ENCODE peak calls at places on chromosome 2, in four cellular contexts. Z, I, W and H are unnamed samples.

GRCh38 chr2:237864940-237865622 is 5.7 kb downstream of the RAMP1 start:
- DNase-seq in Z (peak), I (peak), W (peak), H (no peak)

GRCh38 chr2:211035548-211036185 is 479.3 kb downstream of the CPS1 start:
- DNase-seq in Z (peak), I (no peak), W (peak), H (no peak)

GRCh38 chr2:233385489-233386044 is 31.3 kb downstream of the DGKD start:
- DNase-seq in Z (no peak), I (no peak), W (no peak), H (no peak)

GRCh38 chr2:212959469-212960117 is 191.8 kb downstream of the IKZF2 start:
- DNase-seq in Z (no peak), I (no peak), W (peak), H (no peak)

GRCh38 chr2:171986778-171987177 is 13.0 kb upstream of the METAP1D start:
- DNase-seq in Z (no peak), I (no peak), W (no peak), H (no peak)

GRCh38 chr2:158586491-158586890 is 129.7 kb downstream of the PKP4 start:
- DNase-seq in Z (peak), I (no peak), W (no peak), H (no peak)

GRCh38 chr2:20578895-20579825 is 71.7 kb downstream of the HS1BP3 start:
- DNase-seq in Z (peak), I (no peak), W (peak), H (peak)

GRCh38 chr2:65416945-65417344 is 15.5 kb downstream of the SPRED2 start:
- DNase-seq in Z (no peak), I (no peak), W (no peak), H (no peak)

GRCh38 chr2:121419081-121419699 is 111.5 kb upstream of the RNU4ATAC start:
- DNase-seq in Z (no peak), I (no peak), W (no peak), H (no peak)

GRCh38 chr2:54966165-54966819 is 84.0 kb downstream of the RTN4 start:
- DNase-seq in Z (no peak), I (no peak), W (peak), H (no peak)

GRCh38 chr2:165897074-165897683 is 56.4 kb downstream of the TTC21B start:
- DNase-seq in Z (no peak), I (no peak), W (no peak), H (no peak)

GRCh38 chr2:207825033-207825957 is 55.6 kb upstream of the FZD5 start:
- DNase-seq in Z (no peak), I (no peak), W (no peak), H (no peak)

GRCh38 chr2:224433442-224433841 is 31.5 kb upstream of the FAM124B start:
- DNase-seq in Z (no peak), I (peak), W (peak), H (peak)

GRCh38 chr2:101330253-101330921 is 21.9 kb upstream of the RNF149 start:
- DNase-seq in Z (no peak), I (no peak), W (peak), H (peak)

GRCh38 chr2:221330436-221330835 is 241.7 kb downstream of the EPHA4 start:
- DNase-seq in Z (no peak), I (no peak), W (no peak), H (no peak)

GRCh38 chr2:222673883-222674282 is 2.4 kb downstream of the MOGAT1 start:
- DNase-seq in Z (no peak), I (no peak), W (peak), H (no peak)

GRCh38 chr2:81007104-81007503 is 702.6 kb upstream of the LRRTM1 start:
- DNase-seq in Z (no peak), I (no peak), W (peak), H (no peak)

GRCh38 chr2:118975133-118975532 is 33.1 kb downstream of the MARCO start:
- DNase-seq in Z (no peak), I (no peak), W (no peak), H (no peak)

GRCh38 chr2:142307716-142308115 is 176.9 kb upstream of the LRP1B start:
- DNase-seq in Z (no peak), I (no peak), W (no peak), H (no peak)

GRCh38 chr2:148615446-148615845 is 29.1 kb upstream of the EPC2 start:
- DNase-seq in Z (no peak), I (no peak), W (peak), H (peak)

GRCh38 chr2:109331864-109332848 is 203.2 kb downstream of the SH3RF3 start:
- DNase-seq in Z (peak), I (no peak), W (peak), H (peak)

GRCh38 chr2:170052151-170052550 is 125.8 kb upstream of the MYO3B start:
- DNase-seq in Z (peak), I (no peak), W (no peak), H (no peak)

GRCh38 chr2:7767902-7768301 is 850.7 kb downstream of the RNF144A start:
- DNase-seq in Z (no peak), I (no peak), W (no peak), H (no peak)

GRCh38 chr2:137842952-137843351 is 121.3 kb upstream of the HNMT start:
- DNase-seq in Z (no peak), I (no peak), W (no peak), H (no peak)

GRCh38 chr2:120230515-120231471 is 7.6 kb upstream of the TMEM185B start:
- DNase-seq in Z (no peak), I (no peak), W (no peak), H (peak)

GRCh38 chr2:8454797-8455196 is 227.1 kb upstream of the ID2 start:
- DNase-seq in Z (no peak), I (no peak), W (no peak), H (no peak)

GRCh38 chr2:101145406-101145805 is 5.8 kb downstream of the TBC1D8 start:
- DNase-seq in Z (no peak), I (no peak), W (peak), H (no peak)

GRCh38 chr2:96265349-96265839 is 403 bp downstream of the TMEM127 start:
- DNase-seq in Z (no peak), I (peak), W (no peak), H (no peak)

GRCh38 chr2:43931293-43931692 is 64.5 kb downstream of the LRPPRC start:
- DNase-seq in Z (no peak), I (no peak), W (no peak), H (no peak)

GRCh38 chr2:161650116-161651015 is 26.1 kb downstream of the SLC4A10 start:
- DNase-seq in Z (no peak), I (no peak), W (no peak), H (peak)

GRCh38 chr2:143128681-143129580 is at the start of gene ARHGAP15:
- DNase-seq in Z (no peak), I (no peak), W (no peak), H (no peak)

GRCh38 chr2:68936462-68936861 is 16.2 kb downstream of the GKN2 start:
- DNase-seq in Z (peak), I (no peak), W (no peak), H (no peak)

GRCh38 chr2:37637122-37637875 is 34.1 kb downstream of the CDC42EP3 start:
- DNase-seq in Z (no peak), I (no peak), W (no peak), H (no peak)
- H3K56ac ChIP-seq in Z (no peak), I (no peak), W (no peak), H (no peak)

GRCh38 chr2:31051213-31052185 is 86.7 kb downstream of the GALNT14 start:
- DNase-seq in Z (no peak), I (no peak), W (no peak), H (peak)
- H3K4me2 ChIP-seq in Z (no peak), I (no peak), W (no peak), H (no peak)

GRCh38 chr2:199042660-199043379 is 414.9 kb downstream of the SATB2 start:
- DNase-seq in Z (no peak), I (no peak), W (peak), H (no peak)
- H3K56ac ChIP-seq in Z (no peak), I (no peak), W (no peak), H (no peak)

GRCh38 chr2:241279413-241279812 is 36.1 kb downstream of the HDLBP start:
- DNase-seq in Z (peak), I (no peak), W (peak), H (no peak)
- H3K4me2 ChIP-seq in Z (no peak), I (no peak), W (no peak), H (no peak)

GRCh38 chr2:74505448-74506246 is 1.8 kb downstream of the PCGF1 start:
- DNase-seq in Z (no peak), I (no peak), W (no peak), H (no peak)

GRCh38 chr2:74511104-74511989 is 2.9 kb upstream of the TLX2 start:
- DNase-seq in Z (peak), I (no peak), W (no peak), H (no peak)

GRCh38 chr2:74510272-74510671 is 2.8 kb upstream of the PCGF1 start:
- DNase-seq in Z (no peak), I (no peak), W (no peak), H (no peak)

GRCh38 chr2:74507145-74507925 is at the start of gene PCGF1:
- DNase-seq in Z (peak), I (peak), W (peak), H (peak)

GRCh38 chr2:74507926-74508520 is 528 bp upstream of the PCGF1 start:
- DNase-seq in Z (peak), I (peak), W (peak), H (peak)
- H3K56ac ChIP-seq in Z (peak), I (peak), W (peak), H (no peak)